ENCODE peak calls at places on chromosomes 2 and 18, in six cellular contexts. O is A673; A is CD8-positive, alpha-beta T cell; V is bronchial epithelial cell; M is tibial nerve; T is AG04450. E is an unnamed sample.

GRCh38 chr2:32012872-32013271 is 2.1 kb upstream of the MEMO1 start:
- DNase-seq in T (no peak), O (no peak), M (no peak), A (no peak), V (no peak), E (no peak)

GRCh38 chr2:219171231-219171651 is 1.4 kb upstream of the SLC23A3 start:
- DNase-seq in T (peak; percentile 64), O (peak; percentile 63), M (peak; percentile 76), A (no peak), V (peak; percentile 58), E (peak; percentile 88)

GRCh38 chr2:101486994-101487393 is 12.1 kb upstream of the RFX8 start:
- DNase-seq in V (no peak), A (no peak), T (no peak), M (no peak), O (no peak), E (no peak)

GRCh38 chr2:1309507-1309906 is 103.8 kb upstream of the TPO start:
- DNase-seq in O (no peak), V (no peak), A (no peak), M (no peak), T (no peak), E (no peak)

GRCh38 chr2:134120160-134120717 is 133.6 kb upstream of the MGAT5 start:
- DNase-seq in M (no peak), V (no peak), T (no peak), A (no peak), O (no peak), E (no peak)

GRCh38 chr18:7743256-7743655 is 176.1 kb downstream of the PTPRM start:
- DNase-seq in M (no peak), A (no peak), T (no peak), O (no peak), V (peak; percentile 18), E (no peak)

GRCh38 chr2:53353372-53354111 is 414.1 kb upstream of the CHAC2 start:
- DNase-seq in T (no peak), M (no peak), V (peak; percentile 53), O (no peak), A (no peak), E (no peak)

GRCh38 chr2:129129087-129129486 is 810.4 kb upstream of the HS6ST1 start:
- DNase-seq in O (no peak), A (no peak), M (no peak), V (peak; percentile 63), T (no peak), E (no peak)

GRCh38 chr18:48892146-48892855 is 58.5 kb downstream of the SMAD7 start:
- DNase-seq in M (no peak), T (no peak), V (peak; percentile 67), O (no peak), A (no peak), E (no peak)

GRCh38 chr18:13464432-13465125 is 246.0 kb downstream of the LDLRAD4 start:
- DNase-seq in M (peak; percentile 28), V (no peak), A (peak; percentile 33), O (peak; percentile 95), T (no peak), E (no peak)

GRCh38 chr2:36060133-36060532 is 295.4 kb upstream of the CRIM1 start:
- DNase-seq in M (no peak), T (no peak), O (no peak), V (no peak), A (no peak), E (no peak)

GRCh38 chr2:34403512-34403911 is 804.4 kb upstream of the FAM98A start:
- DNase-seq in T (no peak), A (no peak), M (no peak), O (no peak), V (no peak), E (no peak)

GRCh38 chr18:8413751-8414150 is 195.5 kb upstream of the RAB12 start:
- DNase-seq in M (no peak), A (no peak), V (no peak), O (no peak), T (no peak), E (no peak)

GRCh38 chr2:131517106-131517831 is 10.4 kb upstream of the CCDC74A start:
- DNase-seq in A (no peak), T (no peak), V (no peak), M (no peak), O (no peak), E (no peak)

GRCh38 chr2:204491528-204491927 is 53.7 kb upstream of the PARD3B start:
- DNase-seq in O (peak; percentile 72), V (peak; percentile 75), M (no peak), T (no peak), A (no peak), E (no peak)

GRCh38 chr18:8996771-8997432 is 105.6 kb upstream of the NDUFV2 start:
- DNase-seq in A (no peak), O (no peak), T (no peak), M (no peak), V (peak; percentile 42), E (no peak)

GRCh38 chr2:160358051-160358450 is 135.6 kb downstream of the RBMS1 start:
- DNase-seq in A (no peak), T (no peak), O (no peak), V (peak; percentile 71), M (no peak), E (peak; percentile 54)

GRCh38 chr2:168430431-168430830 is 25.6 kb upstream of the CERS6 start:
- DNase-seq in O (no peak), A (no peak), V (no peak), T (no peak), M (no peak), E (peak; percentile 19)

GRCh38 chr2:215367647-215368492 is 56.0 kb downstream of the ATIC start:
- DNase-seq in A (no peak), M (no peak), V (no peak), O (no peak), T (peak; percentile 55), E (peak; percentile 17)

GRCh38 chr18:49321800-49322461 is 138.5 kb downstream of the DYM start:
- DNase-seq in M (no peak), T (no peak), V (peak; percentile 47), O (no peak), A (no peak), E (peak; percentile 21)

GRCh38 chr2:14903709-14904374 is 271.3 kb downstream of the LRATD1 start:
- DNase-seq in O (peak; percentile 52), V (peak; percentile 17), T (no peak), A (no peak), M (no peak), E (no peak)

GRCh38 chr2:165825041-165825440 is 31.0 kb upstream of the GALNT3 start:
- DNase-seq in A (no peak), V (peak; percentile 23), T (no peak), O (peak; percentile 41), M (peak; percentile 21), E (no peak)

GRCh38 chr18:10417191-10417590 is 37.2 kb upstream of the APCDD1 start:
- DNase-seq in M (no peak), T (no peak), A (no peak), O (no peak), V (peak; percentile 99), E (no peak)

GRCh38 chr2:19736191-19736831 is 165.5 kb downstream of the TTC32 start:
- DNase-seq in M (peak; percentile 37), T (no peak), A (no peak), O (no peak), V (no peak), E (no peak)

GRCh38 chr2:39737661-39738060 is 41.4 kb downstream of the THUMPD2 start:
- DNase-seq in O (peak; percentile 81), M (no peak), T (peak; percentile 61), V (peak; percentile 27), A (no peak), E (no peak)

GRCh38 chr2:238105506-238106338 is 5.6 kb downstream of the ESPNL start:
- DNase-seq in O (no peak), V (no peak), A (no peak), T (no peak), M (no peak), E (no peak)

GRCh38 chr18:50817898-50818250 is 1.9 kb downstream of the MRO start:
- DNase-seq in T (peak; percentile 13), M (peak; percentile 33), A (no peak), O (no peak), V (no peak), E (no peak)

GRCh38 chr2:47070920-47071824 is 83.9 kb downstream of the STPG4 start:
- DNase-seq in T (peak; percentile 80), M (peak; percentile 84), A (no peak), O (no peak), V (peak; percentile 14), E (no peak)

GRCh38 chr2:233118601-233119000 is 58.5 kb downstream of the INPP5D start:
- DNase-seq in V (no peak), M (no peak), T (no peak), A (no peak), O (no peak), E (no peak)

GRCh38 chr18:1308686-1309085 is 404.0 kb downstream of the ADCYAP1 start:
- DNase-seq in A (no peak), V (no peak), T (no peak), O (no peak), M (no peak), E (no peak)

GRCh38 chr2:173216668-173217067 is 138.0 kb upstream of the CDCA7 start:
- DNase-seq in V (no peak), A (no peak), M (no peak), O (peak; percentile 15), T (no peak), E (no peak)

DNA sequence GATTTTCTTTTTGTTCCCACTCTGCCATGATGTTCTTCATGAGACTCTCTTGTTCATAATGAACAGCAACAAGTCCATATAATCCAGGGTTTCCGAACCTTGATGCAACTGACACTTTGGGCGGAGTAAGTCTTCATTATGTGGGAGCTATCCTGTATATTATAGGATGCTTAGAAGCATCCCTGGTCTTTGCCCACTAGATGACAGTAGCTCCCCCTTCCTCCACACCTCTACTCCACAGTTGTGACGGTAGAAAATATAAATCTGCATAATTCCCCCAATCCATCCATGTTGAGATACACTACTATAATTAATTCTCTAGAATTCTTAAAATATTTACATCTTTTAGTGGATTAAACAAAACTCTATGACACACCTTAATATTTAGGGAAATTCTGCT is 482.2 kb upstream of the CELF4 start:
- DNase-seq in A (no peak), T (no peak), V (no peak), O (no peak), M (no peak), E (no peak)
- TF ChIP-seq CTCF in A (no peak), T (no peak), V (no peak), O (no peak), M (no peak), E (no peak)

GRCh38 chr2:11744631-11745394 is 1.6 kb upstream of the LPIN1 start:
- DNase-seq in M (no peak), V (no peak), A (no peak), T (no peak), O (peak; percentile 58), E (no peak)
- H3K4me3 ChIP-seq in M (peak overlapping the region; percentile 24), V (no peak overlapping the region), A (no peak overlapping the region), T (peak overlapping the region; percentile 52), O (no peak overlapping the region), E (no peak overlapping the region)

DNA sequence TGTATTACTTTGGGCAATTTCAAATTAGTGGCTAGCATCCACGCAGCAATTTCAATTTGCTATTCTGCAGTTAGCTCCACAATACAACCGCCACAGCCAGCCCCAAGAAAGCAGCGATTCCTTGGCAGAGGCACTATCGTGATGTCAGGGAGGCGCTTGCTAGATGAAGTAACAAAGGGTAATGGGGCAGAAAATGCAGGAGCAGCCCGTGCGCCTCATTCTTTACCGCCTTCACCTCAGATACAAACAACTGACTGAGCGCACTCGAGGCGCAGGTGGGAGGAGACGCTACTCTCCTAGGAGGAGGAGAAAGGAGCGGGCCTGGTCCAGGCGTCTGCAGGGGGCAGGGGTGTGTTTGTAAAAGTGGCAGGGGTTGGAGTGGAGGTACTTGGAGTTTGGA is 76.9 kb upstream of the ASB18 start:
- DNase-seq in T (no peak), V (no peak), M (no peak), O (no peak), A (no peak), E (no peak)
- H3K27me3 ChIP-seq in T (peaks cover 3% of the 10 kb centered on the region), V (no peaks in the 10 kb centered on the region), M (no peaks in the 10 kb centered on the region), O (peaks cover 14% of the 10 kb centered on the region), A (no peaks in the 10 kb centered on the region), E (no peaks in the 10 kb centered on the region)

GRCh38 chr2:17309741-17310339 is 208.4 kb downstream of the RAD51AP2 start:
- DNase-seq in T (no peak), M (peak; percentile 18), V (peak; percentile 69), O (peak; percentile 68), A (no peak), E (no peak)
- TF ChIP-seq CTCF in T (peak; percentile 81), M (peak; percentile 23), V (peak; percentile 70), O (peak; percentile 71), A (no peak), E (peak; percentile 45)